ENCODE peak calls at places on chromosomes 7 and 10, in four cellular contexts. One of them, this sample, is unnamed.

GRCh38 chr7:37092548-37092947 is 356.1 kb downstream of the ELMO1 start:
- DNase-seq in thoracic aorta: no peak
- DNase-seq in cardiac fibroblast: no peak
- DNase-seq in spleen: no peak
- DNase-seq in this sample: no peak

GRCh38 chr10:10508241-10508640 is 509.4 kb upstream of the CELF2 start:
- DNase-seq in thoracic aorta: no peak
- DNase-seq in cardiac fibroblast: no peak
- DNase-seq in spleen: no peak
- DNase-seq in this sample: no peak

GRCh38 chr7:54252256-54253035 is 289.7 kb upstream of the VSTM2A start:
- DNase-seq in thoracic aorta: no peak
- DNase-seq in cardiac fibroblast: no peak
- DNase-seq in spleen: no peak
- DNase-seq in this sample: no peak

GRCh38 chr7:135265637-135266036 is 32.0 kb downstream of the STRA8 start:
- DNase-seq in thoracic aorta: no peak
- DNase-seq in cardiac fibroblast: no peak
- DNase-seq in spleen: no peak
- DNase-seq in this sample: no peak

GRCh38 chr10:82692458-82692857 is 817.5 kb downstream of the NRG3 start:
- DNase-seq in thoracic aorta: no peak
- DNase-seq in cardiac fibroblast: no peak
- DNase-seq in spleen: no peak
- DNase-seq in this sample: no peak

GRCh38 chr7:136617176-136617575 is 251.3 kb upstream of the CHRM2 start:
- DNase-seq in thoracic aorta: no peak
- DNase-seq in cardiac fibroblast: no peak
- DNase-seq in spleen: no peak
- DNase-seq in this sample: no peak

GRCh38 chr7:45704683-45705016 is 130.5 kb downstream of the ADCY1 start:
- DNase-seq in thoracic aorta: no peak
- DNase-seq in cardiac fibroblast: no peak
- DNase-seq in spleen: peak
- DNase-seq in this sample: peak

GRCh38 chr10:101283762-101284161 is 54.5 kb upstream of the LBX1 start:
- DNase-seq in thoracic aorta: no peak
- DNase-seq in cardiac fibroblast: no peak
- DNase-seq in spleen: no peak
- DNase-seq in this sample: no peak

GRCh38 chr10:34628174-34628802 is 186.8 kb downstream of the PARD3 start:
- DNase-seq in thoracic aorta: no peak
- DNase-seq in cardiac fibroblast: peak
- DNase-seq in spleen: no peak
- DNase-seq in this sample: no peak

GRCh38 chr10:24983946-24984345 is 31.5 kb upstream of the PRTFDC1 start:
- DNase-seq in thoracic aorta: no peak
- DNase-seq in cardiac fibroblast: peak
- DNase-seq in spleen: no peak
- DNase-seq in this sample: no peak

GRCh38 chr10:69179089-69179742 is 818 bp upstream of the SUPV3L1 start:
- DNase-seq in thoracic aorta: no peak
- DNase-seq in cardiac fibroblast: no peak
- DNase-seq in spleen: no peak
- DNase-seq in this sample: no peak

GRCh38 chr10:34232481-34232880 is 582.6 kb downstream of the PARD3 start:
- DNase-seq in thoracic aorta: no peak
- DNase-seq in cardiac fibroblast: no peak
- DNase-seq in spleen: no peak
- DNase-seq in this sample: no peak

GRCh38 chr7:140200102-140200989 is 23.6 kb upstream of the KDM7A start:
- DNase-seq in thoracic aorta: peak
- DNase-seq in cardiac fibroblast: peak
- DNase-seq in spleen: no peak
- DNase-seq in this sample: peak

GRCh38 chr7:51059493-51059892 is 257.1 kb downstream of the COBL start:
- DNase-seq in thoracic aorta: no peak
- DNase-seq in cardiac fibroblast: no peak
- DNase-seq in spleen: no peak
- DNase-seq in this sample: no peak

GRCh38 chr7:21300692-21301091 is 127.2 kb upstream of the SP4 start:
- DNase-seq in thoracic aorta: no peak
- DNase-seq in cardiac fibroblast: no peak
- DNase-seq in spleen: no peak
- DNase-seq in this sample: no peak

GRCh38 chr7:139114585-139114984 is 5.1 kb upstream of the ZC3HAV1 start:
- DNase-seq in thoracic aorta: no peak
- DNase-seq in cardiac fibroblast: no peak
- DNase-seq in spleen: no peak
- DNase-seq in this sample: no peak

GRCh38 chr10:118569241-118569881 is 26.1 kb downstream of the PRLHR start:
- DNase-seq in thoracic aorta: no peak
- DNase-seq in cardiac fibroblast: peak
- DNase-seq in spleen: no peak
- DNase-seq in this sample: no peak

GRCh38 chr10:60041489-60042133 is 135.3 kb upstream of the CCDC6 start:
- DNase-seq in thoracic aorta: no peak
- DNase-seq in cardiac fibroblast: no peak
- DNase-seq in spleen: no peak
- DNase-seq in this sample: no peak

GRCh38 chr7:156376317-156376716 is 264.3 kb upstream of the RNF32 start:
- DNase-seq in thoracic aorta: no peak
- DNase-seq in cardiac fibroblast: no peak
- DNase-seq in spleen: no peak
- DNase-seq in this sample: no peak

GRCh38 chr10:78692071-78692470 is 376.7 kb upstream of the ZMIZ1 start:
- DNase-seq in thoracic aorta: no peak
- DNase-seq in cardiac fibroblast: no peak
- DNase-seq in spleen: no peak
- DNase-seq in this sample: no peak

GRCh38 chr7:101563198-101563901 is 65.7 kb downstream of the MYL10 start:
- DNase-seq in thoracic aorta: no peak
- DNase-seq in cardiac fibroblast: no peak
- DNase-seq in spleen: no peak
- DNase-seq in this sample: peak

GRCh38 chr7:14855033-14855794 is 47.3 kb downstream of the DGKB start:
- DNase-seq in thoracic aorta: no peak
- DNase-seq in cardiac fibroblast: no peak
- DNase-seq in spleen: no peak
- DNase-seq in this sample: no peak

GRCh38 chr10:46096426-46096825 is 50.4 kb upstream of the MSMB start:
- DNase-seq in thoracic aorta: no peak
- DNase-seq in cardiac fibroblast: peak
- DNase-seq in spleen: no peak
- DNase-seq in this sample: no peak

GRCh38 chr7:83684928-83685327 is 36.0 kb upstream of the SEMA3E start:
- DNase-seq in thoracic aorta: no peak
- DNase-seq in cardiac fibroblast: no peak
- DNase-seq in spleen: no peak
- DNase-seq in this sample: no peak

GRCh38 chr7:114343949-114344708 is 70.5 kb upstream of the FOXP2 start:
- DNase-seq in thoracic aorta: no peak
- DNase-seq in cardiac fibroblast: no peak
- DNase-seq in spleen: no peak
- DNase-seq in this sample: no peak

GRCh38 chr10:104353325-104354048 is at the start of gene CFAP58:
- DNase-seq in thoracic aorta: peak
- DNase-seq in cardiac fibroblast: peak
- DNase-seq in spleen: peak
- DNase-seq in this sample: peak

GRCh38 chr7:81333004-81333403 is 414.2 kb upstream of the SEMA3C start:
- DNase-seq in thoracic aorta: no peak
- DNase-seq in cardiac fibroblast: peak
- DNase-seq in spleen: no peak
- DNase-seq in this sample: no peak

GRCh38 chr7:1323178-1324027 is 90.7 kb downstream of the UNCX start:
- DNase-seq in thoracic aorta: no peak
- DNase-seq in cardiac fibroblast: no peak
- DNase-seq in spleen: peak
- DNase-seq in this sample: no peak

GRCh38 chr7:1590476-1590875 is 20.6 kb upstream of the PSMG3 start:
- DNase-seq in thoracic aorta: no peak
- DNase-seq in cardiac fibroblast: no peak
- DNase-seq in spleen: no peak
- DNase-seq in this sample: no peak

GRCh38 chr7:20152511-20152910 is 64.7 kb downstream of the MACC1 start:
- DNase-seq in thoracic aorta: no peak
- DNase-seq in cardiac fibroblast: no peak
- DNase-seq in spleen: no peak
- DNase-seq in this sample: no peak

GRCh38 chr10:34097682-34098081 is 717.4 kb downstream of the PARD3 start:
- DNase-seq in thoracic aorta: no peak
- DNase-seq in cardiac fibroblast: no peak
- DNase-seq in spleen: no peak
- DNase-seq in this sample: no peak

DNA sequence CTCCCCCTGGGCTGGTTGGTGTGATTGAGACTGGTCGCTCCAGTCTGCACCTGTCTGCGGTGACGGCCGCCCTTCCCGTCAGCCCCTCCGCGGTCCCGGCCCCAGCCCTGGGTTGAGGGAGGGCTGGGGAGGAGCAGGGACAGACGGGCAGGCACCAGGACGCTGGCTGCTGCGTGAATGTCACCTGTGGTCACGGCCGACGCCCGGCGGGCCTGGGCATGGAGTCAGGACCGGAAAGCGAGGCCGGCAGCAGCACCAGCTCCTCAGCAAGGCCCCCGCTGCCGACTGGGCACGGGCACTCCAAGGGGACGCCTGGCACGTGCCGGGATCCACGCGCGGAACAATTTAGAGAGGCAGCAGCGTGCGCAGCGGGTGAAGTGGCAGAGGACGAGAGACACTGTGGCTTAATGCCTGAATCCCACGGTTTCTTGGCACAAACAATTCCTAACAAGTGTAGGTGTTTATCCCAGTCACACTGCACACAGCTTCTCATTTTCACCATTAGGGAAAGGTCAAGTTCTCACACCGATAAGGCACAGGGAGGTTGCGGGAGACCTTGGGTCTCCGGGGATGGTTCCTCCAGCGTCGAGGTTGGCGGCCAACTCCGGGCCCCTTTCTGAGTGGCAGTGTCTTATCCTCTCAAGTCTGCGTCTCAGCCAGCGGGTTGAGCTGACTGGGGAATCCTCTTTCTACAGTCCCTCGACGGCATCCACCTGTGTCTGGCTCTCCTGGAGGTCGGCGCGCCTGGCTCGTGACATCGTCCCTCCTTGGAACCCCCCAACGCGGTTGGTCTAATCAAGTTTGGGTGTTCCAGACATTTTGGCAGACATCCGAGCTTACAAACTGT is 66.4 kb upstream of the ADGRA1 start:
- DNase-seq in thoracic aorta: no peak
- DNase-seq in cardiac fibroblast: no peak
- DNase-seq in spleen: no peak
- DNase-seq in this sample: no peak
- TF ChIP-seq CTCF in thoracic aorta: no peak
- TF ChIP-seq CTCF in cardiac fibroblast: no peak
- TF ChIP-seq CTCF in spleen: no peak
- TF ChIP-seq CTCF in this sample: no peak

GRCh38 chr7:132580277-132580676 is 4.0 kb upstream of the PLXNA4 start:
- DNase-seq in thoracic aorta: no peak
- DNase-seq in cardiac fibroblast: no peak
- DNase-seq in spleen: no peak
- DNase-seq in this sample: no peak
- TF ChIP-seq CTCF in thoracic aorta: no peak
- TF ChIP-seq CTCF in cardiac fibroblast: no peak
- TF ChIP-seq CTCF in spleen: no peak
- TF ChIP-seq CTCF in this sample: no peak

DNA sequence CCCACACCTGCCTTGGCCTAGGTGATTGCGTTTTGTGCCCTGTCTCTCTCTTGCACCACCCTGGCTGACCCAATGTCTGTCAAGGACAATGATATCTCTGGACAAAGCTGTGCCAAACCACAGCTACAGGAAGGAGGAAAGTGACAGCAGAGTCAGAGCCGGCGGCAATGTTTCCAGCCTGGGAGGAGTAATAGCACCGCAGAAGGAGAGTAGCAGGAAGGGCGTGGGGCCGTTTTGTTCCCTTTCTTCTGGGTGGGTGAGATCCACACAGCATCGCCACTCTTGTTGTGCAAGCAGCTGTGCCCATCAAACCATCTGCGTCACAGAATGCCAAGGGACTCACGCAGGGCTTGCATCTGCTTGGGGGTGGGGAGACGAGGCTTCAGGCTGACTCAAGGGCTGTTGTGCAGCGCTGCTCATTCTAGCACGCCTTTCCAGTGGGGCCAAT is 341.6 kb upstream of the AUTS2 start:
- DNase-seq in thoracic aorta: peak
- DNase-seq in cardiac fibroblast: no peak
- DNase-seq in spleen: peak
- DNase-seq in this sample: peak
- TF ChIP-seq CTCF in thoracic aorta: no peak
- TF ChIP-seq CTCF in cardiac fibroblast: no peak
- TF ChIP-seq CTCF in spleen: no peak
- TF ChIP-seq CTCF in this sample: no peak

DNA sequence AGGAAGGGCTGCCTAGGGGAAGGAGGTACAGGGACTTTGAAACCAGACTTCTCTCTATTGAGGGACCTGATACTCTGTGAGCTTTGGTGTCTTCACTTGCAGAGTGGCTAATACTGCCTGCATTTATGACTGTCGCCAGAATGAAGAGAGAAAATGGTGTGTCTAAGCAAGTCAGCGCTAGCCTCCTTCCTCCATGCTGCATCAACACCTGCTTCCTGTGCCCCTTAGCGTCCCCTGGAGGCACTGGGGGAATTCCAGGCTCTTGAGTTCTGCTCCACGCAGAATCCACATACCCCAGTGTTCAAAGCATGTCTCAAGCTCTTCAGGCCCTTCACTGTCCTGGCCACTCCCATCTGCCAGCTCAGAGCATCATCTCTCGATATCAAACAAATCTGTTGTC is 140.5 kb downstream of the PKD1L1 start:
- DNase-seq in thoracic aorta: no peak
- DNase-seq in cardiac fibroblast: no peak
- DNase-seq in spleen: no peak
- DNase-seq in this sample: no peak
- TF ChIP-seq CTCF in thoracic aorta: no peak
- TF ChIP-seq CTCF in cardiac fibroblast: no peak
- TF ChIP-seq CTCF in spleen: no peak
- TF ChIP-seq CTCF in this sample: no peak

GRCh38 chr7:73778801-73779389 is 8.8 kb upstream of the CLDN3 start:
- DNase-seq in thoracic aorta: no peak
- DNase-seq in cardiac fibroblast: no peak
- DNase-seq in spleen: no peak
- DNase-seq in this sample: peak

GRCh38 chr7:73773700-73774517 is 3.8 kb upstream of the CLDN3 start:
- DNase-seq in thoracic aorta: no peak
- DNase-seq in cardiac fibroblast: no peak
- DNase-seq in spleen: no peak
- DNase-seq in this sample: no peak

GRCh38 chr7:73774923-73775322 is 4.9 kb upstream of the CLDN3 start:
- DNase-seq in thoracic aorta: no peak
- DNase-seq in cardiac fibroblast: peak
- DNase-seq in spleen: no peak
- DNase-seq in this sample: no peak

DNA sequence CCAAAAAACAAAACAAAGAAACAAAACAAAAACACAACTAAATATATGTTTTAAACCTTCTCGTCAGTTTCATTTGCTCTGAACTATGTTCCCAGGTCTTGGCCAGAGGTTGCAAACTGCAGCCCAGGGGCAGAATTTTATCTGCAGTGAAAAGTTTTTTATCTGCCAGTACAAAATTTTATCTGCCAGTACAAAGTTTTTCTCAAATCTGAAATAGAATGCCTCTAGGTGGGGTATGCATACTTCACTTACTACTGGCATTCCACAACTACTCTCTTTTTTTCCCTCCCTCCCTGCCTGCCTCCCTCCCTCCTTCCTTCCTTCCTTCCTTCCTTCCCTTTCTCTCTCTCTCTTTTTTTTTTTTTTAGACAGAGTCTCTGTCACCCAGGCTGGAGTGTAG is 9.4 kb upstream of the CLDN3 start:
- DNase-seq in thoracic aorta: no peak
- DNase-seq in cardiac fibroblast: no peak
- DNase-seq in spleen: no peak
- DNase-seq in this sample: peak
- TF ChIP-seq CTCF in thoracic aorta: no peak
- TF ChIP-seq CTCF in cardiac fibroblast: no peak
- TF ChIP-seq CTCF in spleen: no peak
- TF ChIP-seq CTCF in this sample: no peak

This sample was measured in suprapubic skin.